ENCODE peak calls at places on chromosomes 2 and 18, in ten cellular contexts. One of them, this sample, is unnamed.

GRCh38 chr2:204177977-204178522 is 241.5 kb downstream of the ICOS start:
- DNase-seq in SK-N-SH: no peak
- DNase-seq in stomach: peak; percentile 56
- DNase-seq in transverse colon: peak; percentile 57
- DNase-seq in suprapubic skin: no peak
- DNase-seq in sigmoid colon: no peak
- DNase-seq in GM12878: peak; percentile 1
- DNase-seq in HepG2: peak; percentile 35
- DNase-seq in K562: peak; percentile 35
- DNase-seq in H1: peak; percentile 29
- DNase-seq in this sample: no peak

GRCh38 chr2:107411267-107411666 is 415.4 kb upstream of the RGPD4 start:
- DNase-seq in SK-N-SH: no peak
- DNase-seq in stomach: no peak
- DNase-seq in transverse colon: no peak
- DNase-seq in suprapubic skin: no peak
- DNase-seq in sigmoid colon: no peak
- DNase-seq in GM12878: no peak
- DNase-seq in HepG2: no peak
- DNase-seq in K562: no peak
- DNase-seq in H1: no peak
- DNase-seq in this sample: no peak

GRCh38 chr2:66021296-66021695 is 413.6 kb upstream of the MEIS1 start:
- DNase-seq in SK-N-SH: peak; percentile 47
- DNase-seq in stomach: no peak
- DNase-seq in transverse colon: no peak
- DNase-seq in suprapubic skin: no peak
- DNase-seq in sigmoid colon: no peak
- DNase-seq in GM12878: no peak
- DNase-seq in HepG2: no peak
- DNase-seq in K562: no peak
- DNase-seq in H1: no peak
- DNase-seq in this sample: no peak

GRCh38 chr18:75538727-75539126 is 111.2 kb upstream of the SMIM21 start:
- DNase-seq in SK-N-SH: no peak
- DNase-seq in stomach: no peak
- DNase-seq in transverse colon: no peak
- DNase-seq in suprapubic skin: no peak
- DNase-seq in sigmoid colon: no peak
- DNase-seq in GM12878: no peak
- DNase-seq in HepG2: no peak
- DNase-seq in K562: no peak
- DNase-seq in H1: no peak
- DNase-seq in this sample: peak; percentile 42

GRCh38 chr2:138435701-138436100 is 65.9 kb upstream of the SPOPL start:
- DNase-seq in SK-N-SH: no peak
- DNase-seq in stomach: no peak
- DNase-seq in transverse colon: no peak
- DNase-seq in suprapubic skin: no peak
- DNase-seq in sigmoid colon: no peak
- DNase-seq in GM12878: no peak
- DNase-seq in HepG2: no peak
- DNase-seq in K562: no peak
- DNase-seq in H1: no peak
- DNase-seq in this sample: no peak

GRCh38 chr2:225911019-225911418 is 511.5 kb downstream of the NYAP2 start:
- DNase-seq in SK-N-SH: no peak
- DNase-seq in stomach: no peak
- DNase-seq in transverse colon: no peak
- DNase-seq in suprapubic skin: no peak
- DNase-seq in sigmoid colon: no peak
- DNase-seq in GM12878: no peak
- DNase-seq in HepG2: no peak
- DNase-seq in K562: no peak
- DNase-seq in H1: no peak
- DNase-seq in this sample: no peak

GRCh38 chr18:70074091-70074490 is 126.4 kb upstream of the CD226 start:
- DNase-seq in SK-N-SH: no peak
- DNase-seq in stomach: no peak
- DNase-seq in transverse colon: no peak
- DNase-seq in suprapubic skin: no peak
- DNase-seq in sigmoid colon: no peak
- DNase-seq in GM12878: no peak
- DNase-seq in HepG2: no peak
- DNase-seq in K562: no peak
- DNase-seq in H1: no peak
- DNase-seq in this sample: no peak

GRCh38 chr18:35283923-35284794 is 5.9 kb downstream of the ZSCAN30 start:
- DNase-seq in SK-N-SH: no peak
- DNase-seq in stomach: no peak
- DNase-seq in transverse colon: no peak
- DNase-seq in suprapubic skin: no peak
- DNase-seq in sigmoid colon: no peak
- DNase-seq in GM12878: no peak
- DNase-seq in HepG2: no peak
- DNase-seq in K562: peak; percentile 25
- DNase-seq in H1: no peak
- DNase-seq in this sample: no peak

GRCh38 chr2:45458909-45459563 is 152.0 kb downstream of the SRBD1 start:
- DNase-seq in SK-N-SH: no peak
- DNase-seq in stomach: peak; percentile 52
- DNase-seq in transverse colon: peak; percentile 26
- DNase-seq in suprapubic skin: no peak
- DNase-seq in sigmoid colon: no peak
- DNase-seq in GM12878: no peak
- DNase-seq in HepG2: peak; percentile 19
- DNase-seq in K562: peak; percentile 24
- DNase-seq in H1: no peak
- DNase-seq in this sample: no peak

GRCh38 chr18:2103299-2103698 is 468.0 kb downstream of the METTL4 start:
- DNase-seq in SK-N-SH: no peak
- DNase-seq in stomach: no peak
- DNase-seq in transverse colon: no peak
- DNase-seq in suprapubic skin: no peak
- DNase-seq in sigmoid colon: no peak
- DNase-seq in GM12878: no peak
- DNase-seq in HepG2: no peak
- DNase-seq in K562: no peak
- DNase-seq in H1: no peak
- DNase-seq in this sample: no peak

GRCh38 chr2:142290931-142291330 is 160.1 kb upstream of the LRP1B start:
- DNase-seq in SK-N-SH: peak; percentile 4
- DNase-seq in stomach: no peak
- DNase-seq in transverse colon: no peak
- DNase-seq in suprapubic skin: no peak
- DNase-seq in sigmoid colon: no peak
- DNase-seq in GM12878: no peak
- DNase-seq in HepG2: no peak
- DNase-seq in K562: no peak
- DNase-seq in H1: no peak
- DNase-seq in this sample: no peak

GRCh38 chr2:216492951-216493685 is 5.5 kb upstream of the RPL37A start:
- DNase-seq in SK-N-SH: no peak
- DNase-seq in stomach: no peak
- DNase-seq in transverse colon: no peak
- DNase-seq in suprapubic skin: no peak
- DNase-seq in sigmoid colon: no peak
- DNase-seq in GM12878: no peak
- DNase-seq in HepG2: no peak
- DNase-seq in K562: no peak
- DNase-seq in H1: no peak
- DNase-seq in this sample: no peak

GRCh38 chr2:146661494-146662096 is 1183.2 kb upstream of the ACVR2A start:
- DNase-seq in SK-N-SH: peak; percentile 3
- DNase-seq in stomach: no peak
- DNase-seq in transverse colon: no peak
- DNase-seq in suprapubic skin: no peak
- DNase-seq in sigmoid colon: no peak
- DNase-seq in GM12878: no peak
- DNase-seq in HepG2: peak; percentile 23
- DNase-seq in K562: peak; percentile 29
- DNase-seq in H1: no peak
- DNase-seq in this sample: no peak

GRCh38 chr2:230925443-230925878 is 419 bp upstream of the GPR55 start:
- DNase-seq in SK-N-SH: no peak
- DNase-seq in stomach: peak; percentile 24
- DNase-seq in transverse colon: peak; percentile 6
- DNase-seq in suprapubic skin: no peak
- DNase-seq in sigmoid colon: peak; percentile 41
- DNase-seq in GM12878: peak; percentile 51
- DNase-seq in HepG2: no peak
- DNase-seq in K562: no peak
- DNase-seq in H1: no peak
- DNase-seq in this sample: no peak

DNA sequence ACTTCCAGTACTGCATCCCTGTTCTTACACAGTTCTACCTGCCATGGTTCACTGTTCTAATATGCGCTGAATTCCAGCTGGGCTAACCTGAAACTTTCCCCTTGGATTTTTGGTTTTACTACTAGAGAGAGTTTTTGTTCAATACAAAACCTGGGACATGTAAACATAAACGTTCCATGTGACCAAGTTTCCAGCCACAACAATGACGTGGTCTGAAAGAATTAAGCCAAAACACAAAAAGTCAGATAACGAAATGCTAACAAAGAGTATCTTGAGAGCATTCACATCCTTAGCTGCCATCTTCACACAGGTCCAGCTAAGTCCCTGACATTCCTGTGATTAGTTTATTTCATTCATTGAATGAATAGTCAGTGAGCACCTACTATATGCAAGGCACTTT is 467.0 kb upstream of the PKDCC start:
- DNase-seq in SK-N-SH: no peak
- DNase-seq in stomach: no peak
- DNase-seq in transverse colon: no peak
- DNase-seq in suprapubic skin: no peak
- DNase-seq in sigmoid colon: no peak
- DNase-seq in GM12878: no peak
- DNase-seq in HepG2: no peak
- DNase-seq in K562: no peak
- DNase-seq in H1: no peak
- DNase-seq in this sample: no peak
- TF ChIP-seq EP300 in SK-N-SH: no peak
- TF ChIP-seq EP300 in stomach: no peak
- TF ChIP-seq EP300 in transverse colon: no peak
- TF ChIP-seq EP300 in suprapubic skin: no peak
- TF ChIP-seq EP300 in sigmoid colon: no peak
- TF ChIP-seq EP300 in GM12878: no peak
- TF ChIP-seq EP300 in HepG2: no peak
- TF ChIP-seq EP300 in K562: no peak
- TF ChIP-seq EP300 in H1: no peak
- TF ChIP-seq EP300 in this sample: no peak

GRCh38 chr2:140205093-140205492 is 1424.9 kb upstream of the NXPH2 start:
- DNase-seq in SK-N-SH: no peak
- DNase-seq in stomach: no peak
- DNase-seq in transverse colon: no peak
- DNase-seq in suprapubic skin: no peak
- DNase-seq in sigmoid colon: no peak
- DNase-seq in GM12878: no peak
- DNase-seq in HepG2: no peak
- DNase-seq in K562: no peak
- DNase-seq in H1: no peak
- DNase-seq in this sample: no peak
- H3K4me1 ChIP-seq in SK-N-SH: no peaks in the 10 kb centered on the region
- H3K4me1 ChIP-seq in stomach: no peaks in the 10 kb centered on the region
- H3K4me1 ChIP-seq in transverse colon: no peaks in the 10 kb centered on the region
- H3K4me1 ChIP-seq in suprapubic skin: no peaks in the 10 kb centered on the region
- H3K4me1 ChIP-seq in sigmoid colon: no peaks in the 10 kb centered on the region
- H3K4me1 ChIP-seq in GM12878: no peaks in the 10 kb centered on the region
- H3K4me1 ChIP-seq in HepG2: no peaks in the 10 kb centered on the region
- H3K4me1 ChIP-seq in K562: no peaks in the 10 kb centered on the region
- H3K4me1 ChIP-seq in H1: no peaks in the 10 kb centered on the region
- H3K4me1 ChIP-seq in this sample: no peaks in the 10 kb centered on the region

DNA sequence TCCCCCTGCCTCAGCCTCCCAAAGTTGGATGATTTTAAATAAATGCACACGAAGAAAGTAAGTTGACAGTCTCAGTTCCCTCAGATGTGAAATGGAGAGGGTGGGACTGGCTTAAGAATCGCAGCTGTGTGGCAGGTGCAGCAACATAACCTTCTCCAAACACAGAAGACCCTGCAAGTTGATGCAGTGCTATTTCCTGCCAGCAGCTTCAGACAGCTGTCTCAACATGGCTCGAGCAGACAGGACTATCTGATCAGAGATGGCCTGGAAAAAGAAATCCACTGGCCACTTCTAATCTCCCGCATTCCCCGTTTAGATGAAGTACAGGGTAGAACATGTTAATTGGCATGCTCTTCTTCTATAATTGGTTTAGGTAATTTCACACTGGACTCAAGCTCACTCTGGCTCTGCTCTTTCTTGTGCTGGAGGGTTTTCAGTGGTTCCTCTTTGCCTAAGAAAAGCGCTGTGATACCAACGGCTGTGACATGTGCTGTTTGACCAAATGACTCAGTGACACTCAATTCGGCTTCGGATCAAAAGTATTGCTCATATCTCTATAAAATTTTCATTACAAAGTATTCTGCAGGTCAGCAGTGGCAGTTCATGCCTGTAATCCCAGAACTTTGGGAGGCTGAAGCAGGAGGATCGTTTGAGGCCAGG is 40.2 kb downstream of the MYOM1 start:
- DNase-seq in SK-N-SH: no peak
- DNase-seq in stomach: no peak
- DNase-seq in transverse colon: no peak
- DNase-seq in suprapubic skin: no peak
- DNase-seq in sigmoid colon: no peak
- DNase-seq in GM12878: peak; percentile 32
- DNase-seq in HepG2: no peak
- DNase-seq in K562: peak; percentile 31
- DNase-seq in H1: no peak
- DNase-seq in this sample: no peak
- TF ChIP-seq POLR2AphosphoS5 in SK-N-SH: no peak
- TF ChIP-seq POLR2AphosphoS5 in stomach: no peak
- TF ChIP-seq POLR2AphosphoS5 in transverse colon: no peak
- TF ChIP-seq POLR2AphosphoS5 in suprapubic skin: no peak
- TF ChIP-seq POLR2AphosphoS5 in sigmoid colon: no peak
- TF ChIP-seq POLR2AphosphoS5 in GM12878: peak; percentile 61
- TF ChIP-seq POLR2AphosphoS5 in HepG2: no peak
- TF ChIP-seq POLR2AphosphoS5 in K562: no peak
- TF ChIP-seq POLR2AphosphoS5 in H1: no peak
- TF ChIP-seq POLR2AphosphoS5 in this sample: no peak

DNA sequence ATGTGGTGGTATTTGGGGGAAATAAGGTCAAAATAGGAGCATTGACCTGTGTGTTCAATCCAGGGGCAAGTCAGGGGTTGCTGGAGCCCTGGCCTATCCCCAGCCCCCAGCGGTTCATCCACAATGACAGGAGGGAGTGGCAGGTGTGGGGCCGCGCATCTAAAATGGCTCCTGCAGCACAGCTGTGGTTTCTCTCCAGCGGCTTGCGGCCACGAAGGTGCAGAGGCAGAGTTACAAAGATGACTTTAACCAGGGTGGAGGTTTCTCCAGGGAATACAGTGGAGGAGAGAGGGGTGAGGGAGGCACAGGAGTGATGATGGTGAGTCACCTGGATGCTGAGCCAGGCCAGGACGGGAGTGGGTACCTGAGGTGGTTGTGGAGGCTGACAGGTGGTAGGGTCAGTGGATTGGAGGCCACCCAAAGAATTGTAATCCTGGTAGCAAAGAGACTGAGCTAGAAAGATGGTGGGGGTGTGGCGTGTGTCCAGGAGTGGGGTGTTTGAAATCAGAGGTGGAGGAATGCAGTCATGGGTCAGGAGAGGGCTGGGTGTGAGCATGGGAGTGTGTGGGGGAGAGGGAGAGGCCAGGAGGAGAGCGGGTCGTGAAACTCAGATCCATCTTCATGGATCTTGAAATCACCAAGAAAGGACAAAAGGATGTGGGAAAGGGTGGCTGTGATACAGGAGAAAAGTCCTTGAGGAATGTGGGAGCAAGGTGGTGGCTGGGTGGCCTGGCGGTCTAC is 83.2 kb downstream of the CTIF start:
- DNase-seq in SK-N-SH: no peak
- DNase-seq in stomach: no peak
- DNase-seq in transverse colon: no peak
- DNase-seq in suprapubic skin: no peak
- DNase-seq in sigmoid colon: no peak
- DNase-seq in GM12878: no peak
- DNase-seq in HepG2: no peak
- DNase-seq in K562: no peak
- DNase-seq in H1: no peak
- DNase-seq in this sample: no peak
- TF ChIP-seq EP300 in SK-N-SH: no peak
- TF ChIP-seq EP300 in stomach: no peak
- TF ChIP-seq EP300 in transverse colon: no peak
- TF ChIP-seq EP300 in suprapubic skin: no peak
- TF ChIP-seq EP300 in sigmoid colon: no peak
- TF ChIP-seq EP300 in GM12878: no peak
- TF ChIP-seq EP300 in HepG2: no peak
- TF ChIP-seq EP300 in K562: no peak
- TF ChIP-seq EP300 in H1: no peak
- TF ChIP-seq EP300 in this sample: no peak